ENCODE peak calls at places on chromosomes 3 and 15, in four cellular contexts. One of them, this sample, is unnamed.

GRCh38 chr3:196643201-196643749 is 3.8 kb downstream of the NRROS start:
- DNase-seq in sigmoid colon: peak
- DNase-seq in GM12891: peak
- DNase-seq in A549: no peak
- DNase-seq in this sample: no peak

GRCh38 chr15:29208352-29208751 is 61.3 kb downstream of the NSMCE3 start:
- DNase-seq in sigmoid colon: no peak
- DNase-seq in GM12891: no peak
- DNase-seq in A549: peak
- DNase-seq in this sample: no peak

GRCh38 chr3:99962703-99963102 is 145.0 kb downstream of the CMSS1 start:
- DNase-seq in sigmoid colon: no peak
- DNase-seq in GM12891: no peak
- DNase-seq in A549: no peak
- DNase-seq in this sample: no peak

GRCh38 chr15:101710806-101711205 is 13.5 kb downstream of the TARS3 start:
- DNase-seq in sigmoid colon: no peak
- DNase-seq in GM12891: no peak
- DNase-seq in A549: peak
- DNase-seq in this sample: no peak

GRCh38 chr3:72346526-72346926 is 501.7 kb downstream of the SHQ1 start:
- DNase-seq in sigmoid colon: peak
- DNase-seq in GM12891: no peak
- DNase-seq in A549: no peak
- DNase-seq in this sample: no peak

GRCh38 chr3:115710799-115711198 is 87.5 kb downstream of the GAP43 start:
- DNase-seq in sigmoid colon: no peak
- DNase-seq in GM12891: no peak
- DNase-seq in A549: no peak
- DNase-seq in this sample: no peak

GRCh38 chr3:156474560-156475389 is 80.1 kb downstream of the SSR3 start:
- DNase-seq in sigmoid colon: no peak
- DNase-seq in GM12891: no peak
- DNase-seq in A549: no peak
- DNase-seq in this sample: peak

GRCh38 chr3:47283596-47284364 is 1.0 kb downstream of the KLHL18 start:
- DNase-seq in sigmoid colon: peak
- DNase-seq in GM12891: no peak
- DNase-seq in A549: no peak
- DNase-seq in this sample: peak

GRCh38 chr15:62067448-62068044 is 769 bp downstream of the C2CD4A start:
- DNase-seq in sigmoid colon: peak
- DNase-seq in GM12891: peak
- DNase-seq in A549: peak
- DNase-seq in this sample: peak

GRCh38 chr3:99176169-99176964 is 274.9 kb upstream of the DCBLD2 start:
- DNase-seq in sigmoid colon: no peak
- DNase-seq in GM12891: no peak
- DNase-seq in A549: no peak
- DNase-seq in this sample: no peak

GRCh38 chr3:111831840-111832239 is 27.2 kb upstream of the PHLDB2 start:
- DNase-seq in sigmoid colon: no peak
- DNase-seq in GM12891: no peak
- DNase-seq in A549: no peak
- DNase-seq in this sample: peak

GRCh38 chr3:195537995-195538394 is 5.1 kb downstream of the PPP1R2 start:
- DNase-seq in sigmoid colon: no peak
- DNase-seq in GM12891: no peak
- DNase-seq in A549: no peak
- DNase-seq in this sample: no peak

GRCh38 chr3:102571985-102572384 is 137.2 kb downstream of the ZPLD1 start:
- DNase-seq in sigmoid colon: no peak
- DNase-seq in GM12891: no peak
- DNase-seq in A549: no peak
- DNase-seq in this sample: no peak

GRCh38 chr3:53545365-53546031 is 51.1 kb downstream of the CACNA1D start:
- DNase-seq in sigmoid colon: no peak
- DNase-seq in GM12891: no peak
- DNase-seq in A549: no peak
- DNase-seq in this sample: no peak

GRCh38 chr3:192885374-192885773 is 32.3 kb downstream of the MB21D2 start:
- DNase-seq in sigmoid colon: no peak
- DNase-seq in GM12891: no peak
- DNase-seq in A549: no peak
- DNase-seq in this sample: no peak

GRCh38 chr15:90191795-90192494 is 9.2 kb upstream of the SEMA4B start:
- DNase-seq in sigmoid colon: peak
- DNase-seq in GM12891: no peak
- DNase-seq in A549: peak
- DNase-seq in this sample: peak

GRCh38 chr3:195221015-195221853 is 49.7 kb downstream of the XXYLT1 start:
- DNase-seq in sigmoid colon: peak
- DNase-seq in GM12891: no peak
- DNase-seq in A549: no peak
- DNase-seq in this sample: no peak

GRCh38 chr15:73907018-73907394 is 19.3 kb upstream of the LOXL1 start:
- DNase-seq in sigmoid colon: no peak
- DNase-seq in GM12891: no peak
- DNase-seq in A549: no peak
- DNase-seq in this sample: no peak

GRCh38 chr3:36635731-36636130 is 128.6 kb downstream of the DCLK3 start:
- DNase-seq in sigmoid colon: no peak
- DNase-seq in GM12891: no peak
- DNase-seq in A549: no peak
- DNase-seq in this sample: no peak

GRCh38 chr15:88509321-88509720 is 37.2 kb downstream of the DET1 start:
- DNase-seq in sigmoid colon: no peak
- DNase-seq in GM12891: no peak
- DNase-seq in A549: no peak
- DNase-seq in this sample: no peak

GRCh38 chr15:63372753-63373152 is 8.9 kb downstream of the CA12 start:
- DNase-seq in sigmoid colon: peak
- DNase-seq in GM12891: no peak
- DNase-seq in A549: no peak
- DNase-seq in this sample: no peak

GRCh38 chr3:52490035-52490937 is 4.9 kb upstream of the STAB1 start:
- DNase-seq in sigmoid colon: no peak
- DNase-seq in GM12891: no peak
- DNase-seq in A549: no peak
- DNase-seq in this sample: no peak

GRCh38 chr15:47736123-47736786 is 18.9 kb downstream of the SEMA6D start:
- DNase-seq in sigmoid colon: no peak
- DNase-seq in GM12891: no peak
- DNase-seq in A549: no peak
- DNase-seq in this sample: no peak

GRCh38 chr15:101406796-101407195 is 82.7 kb downstream of the PCSK6 start:
- DNase-seq in sigmoid colon: no peak
- DNase-seq in GM12891: no peak
- DNase-seq in A549: no peak
- DNase-seq in this sample: no peak

GRCh38 chr3:142987080-142987700 is 14.2 kb upstream of the U2SURP start:
- DNase-seq in sigmoid colon: no peak
- DNase-seq in GM12891: no peak
- DNase-seq in A549: peak
- DNase-seq in this sample: peak

GRCh38 chr15:38002883-38003477 is 68.5 kb downstream of the TMCO5A start:
- DNase-seq in sigmoid colon: no peak
- DNase-seq in GM12891: no peak
- DNase-seq in A549: peak
- DNase-seq in this sample: peak

GRCh38 chr15:48577495-48577894 is 68.0 kb downstream of the FBN1 start:
- DNase-seq in sigmoid colon: no peak
- DNase-seq in GM12891: no peak
- DNase-seq in A549: no peak
- DNase-seq in this sample: no peak

GRCh38 chr3:23389089-23389488 is 186.0 kb downstream of the UBE2E2 start:
- DNase-seq in sigmoid colon: no peak
- DNase-seq in GM12891: no peak
- DNase-seq in A549: peak
- DNase-seq in this sample: no peak

GRCh38 chr15:88705769-88706165 is 67.0 kb downstream of the ISG20 start:
- DNase-seq in sigmoid colon: peak
- DNase-seq in GM12891: no peak
- DNase-seq in A549: no peak
- DNase-seq in this sample: no peak

GRCh38 chr15:35055416-35056105 is 29.5 kb downstream of the NANOGP8 start:
- DNase-seq in sigmoid colon: no peak
- DNase-seq in GM12891: no peak
- DNase-seq in A549: no peak
- DNase-seq in this sample: no peak

GRCh38 chr3:12964713-12965612 is 108.3 kb downstream of the IQSEC1 start:
- DNase-seq in sigmoid colon: no peak
- DNase-seq in GM12891: no peak
- DNase-seq in A549: peak
- DNase-seq in this sample: no peak

GRCh38 chr3:57065588-57065987 is 5.1 kb downstream of the SPATA12 start:
- DNase-seq in sigmoid colon: no peak
- DNase-seq in GM12891: no peak
- DNase-seq in A549: no peak
- DNase-seq in this sample: no peak

GRCh38 chr3:179036626-179037300 is 34.8 kb downstream of the ZMAT3 start:
- DNase-seq in sigmoid colon: no peak
- DNase-seq in GM12891: no peak
- DNase-seq in A549: no peak
- DNase-seq in this sample: no peak

GRCh38 chr15:39331584-39331983 is 249.3 kb upstream of the THBS1 start:
- DNase-seq in sigmoid colon: no peak
- DNase-seq in GM12891: no peak
- DNase-seq in A549: no peak
- DNase-seq in this sample: no peak

DNA sequence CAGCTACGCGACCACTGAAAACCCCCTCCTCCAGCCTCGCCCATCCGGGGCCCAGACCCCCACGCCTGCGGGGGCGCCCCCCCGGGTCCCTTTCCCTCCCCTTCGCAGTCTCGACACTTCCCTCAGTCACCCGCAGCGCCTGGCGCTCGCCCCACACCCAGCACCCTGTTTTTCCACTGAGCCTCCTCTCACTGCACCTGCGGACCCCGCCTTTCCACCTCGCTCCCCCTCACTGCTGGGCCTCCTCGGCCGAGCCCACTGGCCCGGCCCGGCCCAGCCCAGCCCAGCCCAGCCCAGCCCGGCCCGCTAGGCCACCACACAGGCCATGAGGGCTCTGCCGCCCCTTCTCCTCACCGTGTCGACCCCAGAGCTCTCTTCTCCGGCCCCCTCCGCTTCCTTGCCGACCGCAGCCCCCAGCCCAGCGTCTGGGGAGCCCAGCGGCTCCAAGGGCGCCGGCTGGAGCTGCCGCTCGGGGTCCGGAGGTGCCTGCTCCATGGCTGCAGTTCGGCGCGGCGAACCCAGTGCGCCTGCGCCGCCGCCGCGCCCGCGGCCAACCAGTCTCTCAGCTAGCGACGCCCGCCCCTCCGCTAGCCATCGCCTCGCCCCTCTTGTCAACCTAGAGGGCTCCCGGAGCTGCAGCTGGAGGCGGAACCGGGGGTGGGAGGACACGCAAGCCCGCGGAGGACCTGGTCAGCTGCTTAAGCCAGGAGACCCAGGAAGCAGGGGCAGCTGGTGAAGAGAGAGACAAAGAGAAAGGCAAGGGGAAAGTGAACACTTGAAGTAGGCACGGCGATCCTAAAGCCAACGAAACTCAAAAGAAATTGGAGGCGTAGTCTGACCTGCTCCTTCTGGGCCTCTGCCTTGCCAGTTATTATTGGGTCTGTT is at the start of gene SNX4:
- DNase-seq in sigmoid colon: peak
- DNase-seq in GM12891: peak
- DNase-seq in A549: peak
- DNase-seq in this sample: peak
- TF ChIP-seq POLR2A in sigmoid colon: no peak
- TF ChIP-seq POLR2A in GM12891: no peak
- TF ChIP-seq POLR2A in A549: peak
- TF ChIP-seq POLR2A in this sample: peak

GRCh38 chr3:169812844-169813677 is at the start of the genes LRRC34 and LRRIQ4:
- DNase-seq in sigmoid colon: peak
- DNase-seq in GM12891: peak
- DNase-seq in A549: no peak
- DNase-seq in this sample: peak
- TF ChIP-seq POLR2A in sigmoid colon: no peak
- TF ChIP-seq POLR2A in GM12891: no peak
- TF ChIP-seq POLR2A in A549: no peak
- TF ChIP-seq POLR2A in this sample: peak

DNA sequence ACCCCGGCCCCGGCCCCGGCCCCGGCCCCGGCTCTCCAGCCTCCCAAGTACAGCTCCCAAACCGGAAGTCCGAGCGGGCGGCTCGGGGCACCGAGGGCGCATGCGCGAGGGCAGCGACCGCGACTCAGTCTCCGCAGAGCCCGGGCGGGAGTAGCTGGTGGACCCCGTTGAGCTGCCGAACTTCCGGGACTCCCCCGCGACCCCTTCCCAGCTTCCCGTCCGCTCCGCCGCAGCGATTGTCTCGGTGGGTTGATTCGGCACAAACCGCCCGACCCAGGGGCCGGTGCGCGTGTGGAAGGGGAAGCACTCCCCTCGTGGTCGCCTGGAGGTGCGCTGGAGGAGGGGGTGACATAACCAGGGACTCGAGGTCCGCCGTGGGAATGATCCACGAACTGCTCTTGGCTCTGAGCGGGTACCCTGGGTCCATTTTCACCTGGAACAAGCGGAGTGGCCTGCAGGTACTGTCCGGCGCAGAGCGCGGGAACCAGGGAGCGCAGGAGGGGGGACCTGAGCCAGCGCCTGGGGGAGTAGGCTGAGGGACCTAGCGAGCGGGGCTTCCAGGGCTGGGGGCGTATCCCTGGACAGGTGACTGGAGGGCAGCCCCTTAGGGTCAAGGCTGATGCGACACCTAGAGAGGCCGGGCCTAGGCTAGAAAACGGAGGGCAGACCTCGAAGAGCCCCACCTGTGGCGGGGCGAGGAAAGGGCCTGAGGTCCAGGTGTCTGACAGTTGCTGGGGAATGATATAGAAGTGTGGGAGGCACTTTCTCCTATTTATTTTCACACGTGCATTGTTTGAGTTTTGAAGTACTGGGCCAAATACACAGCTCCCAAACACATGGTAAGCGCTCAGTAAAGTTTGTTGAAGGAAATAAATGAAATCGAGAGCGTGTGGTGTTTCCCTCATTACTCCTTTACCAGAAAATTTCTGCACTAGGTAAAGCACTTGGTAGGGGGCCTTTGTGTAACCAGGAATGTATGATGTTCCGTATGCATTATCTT is at the start of the genes TUBGCP4 and ZSCAN29:
- DNase-seq in sigmoid colon: peak
- DNase-seq in GM12891: peak
- DNase-seq in A549: peak
- DNase-seq in this sample: peak
- TF ChIP-seq POLR2A in sigmoid colon: no peak
- TF ChIP-seq POLR2A in GM12891: peak
- TF ChIP-seq POLR2A in A549: peak
- TF ChIP-seq POLR2A in this sample: peak

GRCh38 chr15:66050264-66050663 is 181.0 kb downstream of the RAB11A start:
- DNase-seq in sigmoid colon: no peak
- DNase-seq in GM12891: no peak
- DNase-seq in A549: no peak
- DNase-seq in this sample: no peak

GRCh38 chr15:66057089-66057488 is 187.8 kb downstream of the RAB11A start:
- DNase-seq in sigmoid colon: no peak
- DNase-seq in GM12891: no peak
- DNase-seq in A549: no peak
- DNase-seq in this sample: no peak

GRCh38 chr15:66053991-66054390 is 184.7 kb downstream of the RAB11A start:
- DNase-seq in sigmoid colon: no peak
- DNase-seq in GM12891: no peak
- DNase-seq in A549: no peak
- DNase-seq in this sample: no peak
- TF ChIP-seq POLR2A in sigmoid colon: no peak
- TF ChIP-seq POLR2A in GM12891: no peak
- TF ChIP-seq POLR2A in A549: no peak
- TF ChIP-seq POLR2A in this sample: no peak